ENCODE peak calls at places on chromosomes 3 and 15, in six cellular contexts. One of them, this sample, is unnamed.

GRCh38 chr3:184016820-184017671 is 638 bp downstream of the ABCC5 start:
- DNase-seq in tibial nerve: peak; percentile 20
- DNase-seq in A549: peak; percentile 65
- DNase-seq in sigmoid colon: peak; percentile 73
- DNase-seq in stomach: peak; percentile 74
- DNase-seq in ovary: peak; percentile 54
- DNase-seq in this sample: peak; percentile 76

GRCh38 chr15:28094732-28095521 is 4.2 kb downstream of the OCA2 start:
- DNase-seq in tibial nerve: no peak
- DNase-seq in A549: no peak
- DNase-seq in sigmoid colon: peak; percentile 60
- DNase-seq in stomach: peak; percentile 85
- DNase-seq in ovary: no peak
- DNase-seq in this sample: no peak

GRCh38 chr15:89836255-89837133 is 21.8 kb upstream of the ANPEP start:
- DNase-seq in tibial nerve: no peak
- DNase-seq in A549: no peak
- DNase-seq in sigmoid colon: no peak
- DNase-seq in stomach: no peak
- DNase-seq in ovary: no peak
- DNase-seq in this sample: no peak

GRCh38 chr15:44289352-44289790 is 852 bp downstream of the GOLM2 start:
- DNase-seq in tibial nerve: no peak
- DNase-seq in A549: no peak
- DNase-seq in sigmoid colon: no peak
- DNase-seq in stomach: no peak
- DNase-seq in ovary: no peak
- DNase-seq in this sample: no peak

GRCh38 chr3:79602385-79602784 is 165.4 kb downstream of the ROBO1 start:
- DNase-seq in tibial nerve: no peak
- DNase-seq in A549: no peak
- DNase-seq in sigmoid colon: no peak
- DNase-seq in stomach: no peak
- DNase-seq in ovary: no peak
- DNase-seq in this sample: no peak

GRCh38 chr3:65551945-65552344 is 486.8 kb downstream of the MAGI1 start:
- DNase-seq in tibial nerve: no peak
- DNase-seq in A549: no peak
- DNase-seq in sigmoid colon: no peak
- DNase-seq in stomach: no peak
- DNase-seq in ovary: no peak
- DNase-seq in this sample: no peak

GRCh38 chr15:98743177-98743576 is 94.8 kb downstream of the IGF1R start:
- DNase-seq in tibial nerve: no peak
- DNase-seq in A549: no peak
- DNase-seq in sigmoid colon: no peak
- DNase-seq in stomach: no peak
- DNase-seq in ovary: no peak
- DNase-seq in this sample: no peak

GRCh38 chr15:96767703-96768434 is 437.4 kb downstream of the NR2F2 start:
- DNase-seq in tibial nerve: no peak
- DNase-seq in A549: no peak
- DNase-seq in sigmoid colon: no peak
- DNase-seq in stomach: no peak
- DNase-seq in ovary: no peak
- DNase-seq in this sample: no peak

GRCh38 chr3:126153695-126154360 is 26.6 kb downstream of the ALDH1L1 start:
- DNase-seq in tibial nerve: no peak
- DNase-seq in A549: no peak
- DNase-seq in sigmoid colon: peak; percentile 46
- DNase-seq in stomach: no peak
- DNase-seq in ovary: no peak
- DNase-seq in this sample: no peak

GRCh38 chr3:13792512-13793347 is 87.1 kb downstream of the WNT7A start:
- DNase-seq in tibial nerve: no peak
- DNase-seq in A549: no peak
- DNase-seq in sigmoid colon: no peak
- DNase-seq in stomach: no peak
- DNase-seq in ovary: no peak
- DNase-seq in this sample: no peak

GRCh38 chr3:141469712-141470111 is 17.1 kb upstream of the RASA2 start:
- DNase-seq in tibial nerve: no peak
- DNase-seq in A549: no peak
- DNase-seq in sigmoid colon: no peak
- DNase-seq in stomach: no peak
- DNase-seq in ovary: no peak
- DNase-seq in this sample: no peak

GRCh38 chr3:151091685-151092352 is 6.4 kb downstream of the MED12L start:
- DNase-seq in tibial nerve: no peak
- DNase-seq in A549: no peak
- DNase-seq in sigmoid colon: no peak
- DNase-seq in stomach: no peak
- DNase-seq in ovary: no peak
- DNase-seq in this sample: no peak

GRCh38 chr15:40768492-40769309 is 1.1 kb upstream of the C15orf62 start:
- DNase-seq in tibial nerve: no peak
- DNase-seq in A549: no peak
- DNase-seq in sigmoid colon: no peak
- DNase-seq in stomach: peak; percentile 53
- DNase-seq in ovary: no peak
- DNase-seq in this sample: no peak

GRCh38 chr15:40772014-40772413 is 2.2 kb downstream of the C15orf62 start:
- DNase-seq in tibial nerve: no peak
- DNase-seq in A549: no peak
- DNase-seq in sigmoid colon: no peak
- DNase-seq in stomach: no peak
- DNase-seq in ovary: no peak
- DNase-seq in this sample: no peak

GRCh38 chr15:40769310-40770146 is at the start of gene C15orf62:
- DNase-seq in tibial nerve: no peak
- DNase-seq in A549: no peak
- DNase-seq in sigmoid colon: no peak
- DNase-seq in stomach: peak; percentile 73
- DNase-seq in ovary: no peak
- DNase-seq in this sample: no peak

GRCh38 chr15:40771242-40771641 is 1.5 kb downstream of the C15orf62 start:
- DNase-seq in tibial nerve: no peak
- DNase-seq in A549: no peak
- DNase-seq in sigmoid colon: no peak
- DNase-seq in stomach: no peak
- DNase-seq in ovary: no peak
- DNase-seq in this sample: no peak

DNA sequence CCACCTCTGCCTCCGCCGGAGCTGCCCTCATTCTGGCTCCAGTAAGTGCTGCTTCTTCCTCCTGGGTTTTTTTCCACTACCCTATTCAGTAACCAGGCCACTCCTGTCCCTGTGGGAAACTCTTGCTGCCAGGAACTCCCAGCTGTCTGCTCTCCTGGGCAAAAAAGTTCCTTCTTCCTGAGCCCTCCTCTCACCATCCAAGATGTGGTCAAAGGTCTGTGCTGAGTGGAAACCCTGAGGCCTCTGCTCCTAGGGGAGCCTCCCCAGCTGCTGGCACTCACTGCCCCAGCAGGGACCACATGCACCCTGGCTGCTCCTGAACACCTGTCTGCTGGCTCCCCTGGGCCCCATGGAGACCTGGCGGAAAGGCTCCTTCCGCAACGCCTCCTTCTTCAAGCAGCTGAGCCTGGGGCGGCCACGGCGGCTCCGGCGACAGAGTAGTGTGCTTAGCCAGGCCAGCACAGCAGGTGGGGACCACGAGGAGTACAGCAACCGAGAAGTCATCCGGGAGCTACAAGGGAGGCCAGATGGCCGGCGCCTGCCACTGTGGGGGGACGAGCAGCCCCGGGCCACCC is 454 bp downstream of the C15orf62 start:
- DNase-seq in tibial nerve: no peak
- DNase-seq in A549: no peak
- DNase-seq in sigmoid colon: no peak
- DNase-seq in stomach: peak; percentile 59
- DNase-seq in ovary: no peak
- DNase-seq in this sample: no peak
- H3K4me3 ChIP-seq in tibial nerve: no peak overlapping the region
- H3K4me3 ChIP-seq in A549: no peak overlapping the region
- H3K4me3 ChIP-seq in sigmoid colon: no peak overlapping the region
- H3K4me3 ChIP-seq in stomach: no peak overlapping the region
- H3K4me3 ChIP-seq in ovary: no peak overlapping the region
- H3K4me3 ChIP-seq in this sample: peak overlapping the region; percentile 25

DNA sequence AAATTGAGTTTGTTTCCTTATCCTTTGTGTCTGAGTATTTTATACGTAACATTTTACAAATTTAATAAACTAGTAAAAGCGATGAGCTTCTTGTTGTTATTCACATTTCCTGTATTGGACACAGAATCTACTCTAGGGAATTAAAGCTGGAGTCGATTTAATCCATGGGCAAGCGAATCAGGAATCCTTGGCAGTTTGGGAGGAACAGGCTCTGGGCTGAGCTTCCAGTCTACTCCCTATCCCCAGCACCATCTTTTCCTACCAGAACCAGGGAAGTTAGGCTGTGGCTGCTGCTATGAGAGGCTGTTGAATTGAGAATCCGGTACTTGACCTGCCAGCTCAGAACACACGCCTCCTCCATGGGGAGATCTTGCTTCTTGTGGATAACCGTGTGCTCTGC is 437.3 kb upstream of the TPM1 start:
- DNase-seq in tibial nerve: no peak
- DNase-seq in A549: no peak
- DNase-seq in sigmoid colon: no peak
- DNase-seq in stomach: no peak
- DNase-seq in ovary: no peak
- DNase-seq in this sample: no peak
- H3K4me1 ChIP-seq in tibial nerve: peaks cover 59% of the 10 kb centered on the region
- H3K4me1 ChIP-seq in A549: peaks cover 56% of the 10 kb centered on the region
- H3K4me1 ChIP-seq in sigmoid colon: peaks cover 34% of the 10 kb centered on the region
- H3K4me1 ChIP-seq in stomach: peaks cover 18% of the 10 kb centered on the region
- H3K4me1 ChIP-seq in ovary: no peaks in the 10 kb centered on the region
- H3K4me1 ChIP-seq in this sample: peaks cover 39% of the 10 kb centered on the region

GRCh38 chr3:195180490-195181106 is 90.4 kb downstream of the XXYLT1 start:
- DNase-seq in tibial nerve: no peak
- DNase-seq in A549: no peak
- DNase-seq in sigmoid colon: peak; percentile 60
- DNase-seq in stomach: no peak
- DNase-seq in ovary: no peak
- DNase-seq in this sample: no peak

GRCh38 chr3:195181781-195182469 is 89.0 kb downstream of the XXYLT1 start:
- DNase-seq in tibial nerve: no peak
- DNase-seq in A549: no peak
- DNase-seq in sigmoid colon: peak; percentile 14
- DNase-seq in stomach: no peak
- DNase-seq in ovary: no peak
- DNase-seq in this sample: no peak

GRCh38 chr3:195183071-195183776 is 87.7 kb downstream of the XXYLT1 start:
- DNase-seq in tibial nerve: no peak
- DNase-seq in A549: no peak
- DNase-seq in sigmoid colon: peak; percentile 60
- DNase-seq in stomach: no peak
- DNase-seq in ovary: no peak
- DNase-seq in this sample: no peak

GRCh38 chr3:195181107-195181498 is 89.9 kb downstream of the XXYLT1 start:
- DNase-seq in tibial nerve: no peak
- DNase-seq in A549: no peak
- DNase-seq in sigmoid colon: no peak
- DNase-seq in stomach: no peak
- DNase-seq in ovary: no peak
- DNase-seq in this sample: no peak

GRCh38 chr3:195182470-195182795 is 88.5 kb downstream of the XXYLT1 start:
- DNase-seq in tibial nerve: no peak
- DNase-seq in A549: no peak
- DNase-seq in sigmoid colon: peak; percentile 69
- DNase-seq in stomach: no peak
- DNase-seq in ovary: peak; percentile 29
- DNase-seq in this sample: peak; percentile 35
- TF ChIP-seq EP300 in tibial nerve: no peak
- TF ChIP-seq EP300 in A549: no peak
- TF ChIP-seq EP300 in sigmoid colon: no peak
- TF ChIP-seq EP300 in stomach: no peak
- TF ChIP-seq EP300 in ovary: no peak
- TF ChIP-seq EP300 in this sample: no peak

GRCh38 chr3:172517859-172518466 is 5.3 kb downstream of the TNFSF10 start:
- DNase-seq in tibial nerve: no peak
- DNase-seq in A549: no peak
- DNase-seq in sigmoid colon: no peak
- DNase-seq in stomach: no peak
- DNase-seq in ovary: no peak
- DNase-seq in this sample: no peak

GRCh38 chr3:172519740-172520139 is 3.5 kb downstream of the TNFSF10 start:
- DNase-seq in tibial nerve: no peak
- DNase-seq in A549: no peak
- DNase-seq in sigmoid colon: no peak
- DNase-seq in stomach: no peak
- DNase-seq in ovary: no peak
- DNase-seq in this sample: no peak

GRCh38 chr3:172516318-172517214 is 6.7 kb downstream of the TNFSF10 start:
- DNase-seq in tibial nerve: peak; percentile 69
- DNase-seq in A549: no peak
- DNase-seq in sigmoid colon: peak; percentile 80
- DNase-seq in stomach: peak; percentile 85
- DNase-seq in ovary: peak; percentile 57
- DNase-seq in this sample: peak; percentile 73

GRCh38 chr3:172520332-172520831 is 2.8 kb downstream of the TNFSF10 start:
- DNase-seq in tibial nerve: no peak
- DNase-seq in A549: no peak
- DNase-seq in sigmoid colon: no peak
- DNase-seq in stomach: no peak
- DNase-seq in ovary: no peak
- DNase-seq in this sample: no peak

GRCh38 chr3:172519241-172519640 is 4.0 kb downstream of the TNFSF10 start:
- DNase-seq in tibial nerve: no peak
- DNase-seq in A549: no peak
- DNase-seq in sigmoid colon: no peak
- DNase-seq in stomach: no peak
- DNase-seq in ovary: no peak
- DNase-seq in this sample: no peak
- H3K4me3 ChIP-seq in tibial nerve: no peak overlapping the region
- H3K4me3 ChIP-seq in A549: no peak overlapping the region
- H3K4me3 ChIP-seq in sigmoid colon: no peak overlapping the region
- H3K4me3 ChIP-seq in stomach: no peak overlapping the region
- H3K4me3 ChIP-seq in ovary: no peak overlapping the region
- H3K4me3 ChIP-seq in this sample: peak overlapping the region; percentile 51